ENCODE peak calls at places on chromosomes 2 and 18, in five cellular contexts. One of them, this sample, is unnamed.

GRCh38 chr2:36802952-36803351 is 106.4 kb downstream of the VIT start:
- ATAC-seq in stimulated activated effector memory CD8-positive, alpha-beta T cell treated with anti-CD3 and anti-CD28 coated beads, Interleukin-12 subunit alpha, Interleukin-12 subunit beta, amount 100 ng/mL, for 72 hours: no peak
- ATAC-seq in upper lobe of right lung: no peak
- ATAC-seq in activated CD8-positive, alpha-beta T cell treated with anti-CD3 and anti-CD28 coated beads for 36 hours: no peak
- ATAC-seq in HCT116: no peak
- ATAC-seq in this sample: no peak

GRCh38 chr2:120344214-120344990 is 1.5 kb upstream of the INHBB start:
- ATAC-seq in upper lobe of right lung: peak; percentile 40
- ATAC-seq in activated CD8-positive, alpha-beta T cell treated with anti-CD3 and anti-CD28 coated beads for 36 hours: no peak
- ATAC-seq in stimulated activated effector memory CD8-positive, alpha-beta T cell treated with anti-CD3 and anti-CD28 coated beads, Interleukin-12 subunit alpha, Interleukin-12 subunit beta, amount 100 ng/mL, for 72 hours: no peak
- ATAC-seq in HCT116: peak; percentile 20
- ATAC-seq in this sample: no peak

GRCh38 chr18:28175047-28175929 is 1.6 kb downstream of the CDH2 start:
- ATAC-seq in upper lobe of right lung: peak; percentile 34
- ATAC-seq in HCT116: no peak
- ATAC-seq in activated CD8-positive, alpha-beta T cell treated with anti-CD3 and anti-CD28 coated beads for 36 hours: no peak
- ATAC-seq in stimulated activated effector memory CD8-positive, alpha-beta T cell treated with anti-CD3 and anti-CD28 coated beads, Interleukin-12 subunit alpha, Interleukin-12 subunit beta, amount 100 ng/mL, for 72 hours: peak; percentile 27
- ATAC-seq in this sample: peak; percentile 10

GRCh38 chr18:65436430-65436829 is 314.4 kb upstream of the CDH7 start:
- ATAC-seq in activated CD8-positive, alpha-beta T cell treated with anti-CD3 and anti-CD28 coated beads for 36 hours: no peak
- ATAC-seq in upper lobe of right lung: no peak
- ATAC-seq in HCT116: no peak
- ATAC-seq in stimulated activated effector memory CD8-positive, alpha-beta T cell treated with anti-CD3 and anti-CD28 coated beads, Interleukin-12 subunit alpha, Interleukin-12 subunit beta, amount 100 ng/mL, for 72 hours: no peak
- ATAC-seq in this sample: no peak

GRCh38 chr2:53854678-53855077 is 5.1 kb downstream of the GPR75 start:
- ATAC-seq in stimulated activated effector memory CD8-positive, alpha-beta T cell treated with anti-CD3 and anti-CD28 coated beads, Interleukin-12 subunit alpha, Interleukin-12 subunit beta, amount 100 ng/mL, for 72 hours: peak; percentile 81
- ATAC-seq in upper lobe of right lung: no peak
- ATAC-seq in HCT116: no peak
- ATAC-seq in activated CD8-positive, alpha-beta T cell treated with anti-CD3 and anti-CD28 coated beads for 36 hours: no peak
- ATAC-seq in this sample: no peak

GRCh38 chr18:31268985-31269406 is 49.0 kb upstream of the DSG1 start:
- ATAC-seq in activated CD8-positive, alpha-beta T cell treated with anti-CD3 and anti-CD28 coated beads for 36 hours: no peak
- ATAC-seq in HCT116: no peak
- ATAC-seq in upper lobe of right lung: no peak
- ATAC-seq in stimulated activated effector memory CD8-positive, alpha-beta T cell treated with anti-CD3 and anti-CD28 coated beads, Interleukin-12 subunit alpha, Interleukin-12 subunit beta, amount 100 ng/mL, for 72 hours: no peak
- ATAC-seq in this sample: no peak

GRCh38 chr2:58089081-58089480 is 42.5 kb downstream of the VRK2 start:
- ATAC-seq in stimulated activated effector memory CD8-positive, alpha-beta T cell treated with anti-CD3 and anti-CD28 coated beads, Interleukin-12 subunit alpha, Interleukin-12 subunit beta, amount 100 ng/mL, for 72 hours: no peak
- ATAC-seq in HCT116: no peak
- ATAC-seq in activated CD8-positive, alpha-beta T cell treated with anti-CD3 and anti-CD28 coated beads for 36 hours: no peak
- ATAC-seq in upper lobe of right lung: no peak
- ATAC-seq in this sample: no peak

GRCh38 chr2:56613917-56614316 is 430.1 kb downstream of the CCDC85A start:
- ATAC-seq in stimulated activated effector memory CD8-positive, alpha-beta T cell treated with anti-CD3 and anti-CD28 coated beads, Interleukin-12 subunit alpha, Interleukin-12 subunit beta, amount 100 ng/mL, for 72 hours: no peak
- ATAC-seq in upper lobe of right lung: no peak
- ATAC-seq in activated CD8-positive, alpha-beta T cell treated with anti-CD3 and anti-CD28 coated beads for 36 hours: no peak
- ATAC-seq in HCT116: no peak
- ATAC-seq in this sample: no peak

GRCh38 chr2:206289391-206289790 is 14.9 kb downstream of the ZDBF2 start:
- ATAC-seq in HCT116: no peak
- ATAC-seq in stimulated activated effector memory CD8-positive, alpha-beta T cell treated with anti-CD3 and anti-CD28 coated beads, Interleukin-12 subunit alpha, Interleukin-12 subunit beta, amount 100 ng/mL, for 72 hours: no peak
- ATAC-seq in upper lobe of right lung: no peak
- ATAC-seq in activated CD8-positive, alpha-beta T cell treated with anti-CD3 and anti-CD28 coated beads for 36 hours: no peak
- ATAC-seq in this sample: no peak

GRCh38 chr2:69863310-69863709 is 30.4 kb upstream of the SNRNP27 start:
- ATAC-seq in HCT116: no peak
- ATAC-seq in activated CD8-positive, alpha-beta T cell treated with anti-CD3 and anti-CD28 coated beads for 36 hours: no peak
- ATAC-seq in stimulated activated effector memory CD8-positive, alpha-beta T cell treated with anti-CD3 and anti-CD28 coated beads, Interleukin-12 subunit alpha, Interleukin-12 subunit beta, amount 100 ng/mL, for 72 hours: no peak
- ATAC-seq in upper lobe of right lung: no peak
- ATAC-seq in this sample: no peak

GRCh38 chr2:239339726-239340654 is 60.8 kb downstream of the HDAC4 start:
- ATAC-seq in activated CD8-positive, alpha-beta T cell treated with anti-CD3 and anti-CD28 coated beads for 36 hours: peak; percentile 73
- ATAC-seq in HCT116: no peak
- ATAC-seq in upper lobe of right lung: peak; percentile 61
- ATAC-seq in stimulated activated effector memory CD8-positive, alpha-beta T cell treated with anti-CD3 and anti-CD28 coated beads, Interleukin-12 subunit alpha, Interleukin-12 subunit beta, amount 100 ng/mL, for 72 hours: peak; percentile 85
- ATAC-seq in this sample: peak; percentile 77

GRCh38 chr2:191355170-191355758 is 110.1 kb downstream of the MYO1B start:
- ATAC-seq in stimulated activated effector memory CD8-positive, alpha-beta T cell treated with anti-CD3 and anti-CD28 coated beads, Interleukin-12 subunit alpha, Interleukin-12 subunit beta, amount 100 ng/mL, for 72 hours: peak; percentile 19
- ATAC-seq in HCT116: no peak
- ATAC-seq in activated CD8-positive, alpha-beta T cell treated with anti-CD3 and anti-CD28 coated beads for 36 hours: no peak
- ATAC-seq in upper lobe of right lung: peak; percentile 28
- ATAC-seq in this sample: no peak

GRCh38 chr2:226079677-226080076 is 680.2 kb downstream of the NYAP2 start:
- ATAC-seq in stimulated activated effector memory CD8-positive, alpha-beta T cell treated with anti-CD3 and anti-CD28 coated beads, Interleukin-12 subunit alpha, Interleukin-12 subunit beta, amount 100 ng/mL, for 72 hours: no peak
- ATAC-seq in upper lobe of right lung: no peak
- ATAC-seq in HCT116: no peak
- ATAC-seq in activated CD8-positive, alpha-beta T cell treated with anti-CD3 and anti-CD28 coated beads for 36 hours: no peak
- ATAC-seq in this sample: no peak

GRCh38 chr18:61838521-61838920 is 54.3 kb downstream of the RNF152 start:
- ATAC-seq in activated CD8-positive, alpha-beta T cell treated with anti-CD3 and anti-CD28 coated beads for 36 hours: no peak
- ATAC-seq in stimulated activated effector memory CD8-positive, alpha-beta T cell treated with anti-CD3 and anti-CD28 coated beads, Interleukin-12 subunit alpha, Interleukin-12 subunit beta, amount 100 ng/mL, for 72 hours: no peak
- ATAC-seq in upper lobe of right lung: no peak
- ATAC-seq in HCT116: no peak
- ATAC-seq in this sample: no peak

GRCh38 chr18:49070552-49070951 is 119.8 kb upstream of the SMAD7 start:
- ATAC-seq in stimulated activated effector memory CD8-positive, alpha-beta T cell treated with anti-CD3 and anti-CD28 coated beads, Interleukin-12 subunit alpha, Interleukin-12 subunit beta, amount 100 ng/mL, for 72 hours: no peak
- ATAC-seq in upper lobe of right lung: no peak
- ATAC-seq in activated CD8-positive, alpha-beta T cell treated with anti-CD3 and anti-CD28 coated beads for 36 hours: no peak
- ATAC-seq in HCT116: no peak
- ATAC-seq in this sample: no peak

This sample was measured in stimulated activated memory B cell treated with anti-CD40 and anti-IgM and Interleukin-4, amounts not matched to agents 10 μg/mL and 1 μg/mL and 100 μg/mL, for 72 hours.